ENCODE peak calls at places on chromosomes 6 and 20, in four cellular contexts. C is IMR-90, B is GM12878, F is K562. W is an unnamed sample.

GRCh38 chr6:33761581-33761921 is 14.8 kb upstream of the IP6K3 start:
- DNase-seq in C (no peak), B (no peak), F (no peak), W (no peak)

GRCh38 chr6:31794866-31795615 is 511 bp downstream of the VARS1 start:
- DNase-seq in C (no peak), B (no peak), F (no peak), W (peak; percentile 63)

GRCh38 chr6:34201455-34202098 is 35.1 kb upstream of the HMGA1 start:
- DNase-seq in C (peak; percentile 53), B (no peak), F (no peak), W (no peak)

GRCh38 chr6:52328721-52329120 is 33.2 kb upstream of the PAQR8 start:
- DNase-seq in C (no peak), B (no peak), F (no peak), W (no peak)

GRCh38 chr20:38725458-38725958 is 1.2 kb downstream of the SLC32A1 start:
- DNase-seq in C (no peak), B (no peak), F (no peak), W (no peak)

GRCh38 chr6:46501136-46502089 is 10.2 kb upstream of the RCAN2 start:
- DNase-seq in C (no peak), B (no peak), F (no peak), W (no peak)

GRCh38 chr6:167796668-167797031 is 30.1 kb upstream of the AFDN start:
- DNase-seq in C (no peak), B (no peak), F (no peak), W (no peak)

GRCh38 chr6:95905132-95905531 is 110.6 kb upstream of the FUT9 start:
- DNase-seq in C (no peak), B (no peak), F (no peak), W (no peak)

GRCh38 chr20:24027229-24027628 is 38.6 kb upstream of the GGTLC1 start:
- DNase-seq in C (no peak), B (peak; percentile 2), F (peak; percentile 1), W (peak; percentile 90)

GRCh38 chr20:6711950-6712634 is 55.4 kb upstream of the BMP2 start:
- DNase-seq in C (no peak), B (no peak), F (no peak), W (peak; percentile 42)

GRCh38 chr6:63584566-63584965 is 12.3 kb downstream of the LOC128125822 start:
- DNase-seq in C (no peak), B (no peak), F (no peak), W (no peak)

GRCh38 chr20:51562027-51562333 is 19.5 kb upstream of the NFATC2 start:
- DNase-seq in C (peak; percentile 19), B (no peak), F (no peak), W (no peak)

GRCh38 chr6:89985744-89986493 is 91.7 kb downstream of the GJA10 start:
- DNase-seq in C (peak; percentile 96), B (no peak), F (peak; percentile 27), W (no peak)

GRCh38 chr6:13725570-13725969 is 13.9 kb upstream of the RANBP9 start:
- DNase-seq in C (peak; percentile 12), B (no peak), F (no peak), W (no peak)

GRCh38 chr20:33733654-33734576 is 2.1 kb downstream of the ZNF341 start:
- DNase-seq in C (peak; percentile 64), B (peak; percentile 37), F (no peak), W (peak; percentile 53)

GRCh38 chr6:67538032-67538431 is 1097.0 kb upstream of the ADGRB3 start:
- DNase-seq in C (no peak), B (no peak), F (no peak), W (no peak)

GRCh38 chr6:14265049-14266021 is 147.8 kb downstream of the CD83 start:
- DNase-seq in C (no peak), B (no peak), F (no peak), W (no peak)

GRCh38 chr6:124924333-124924759 is 37.9 kb upstream of the RNF217 start:
- DNase-seq in C (peak; percentile 6), B (no peak), F (no peak), W (no peak)

GRCh38 chr6:16639689-16640480 is 121.4 kb downstream of the ATXN1 start:
- DNase-seq in C (peak; percentile 89), B (no peak), F (no peak), W (peak; percentile 68)

GRCh38 chr6:47525330-47526057 is 47.9 kb downstream of the CD2AP start:
- DNase-seq in C (no peak), B (no peak), F (no peak), W (peak; percentile 46)

GRCh38 chr20:63117151-63117550 is 98.8 kb downstream of the YTHDF1 start:
- DNase-seq in C (no peak), B (no peak), F (no peak), W (no peak)

GRCh38 chr6:167161895-167162467 is 4.2 kb upstream of the GPR31 start:
- DNase-seq in C (no peak), B (no peak), F (no peak), W (no peak)

GRCh38 chr6:56520218-56520617 is 122.5 kb downstream of the DST start:
- DNase-seq in C (no peak), B (no peak), F (no peak), W (no peak)

GRCh38 chr6:132651062-132651461 is 7.9 kb downstream of the TAAR1 start:
- DNase-seq in C (no peak), B (no peak), F (no peak), W (no peak)

GRCh38 chr6:123570813-123571684 is 65.7 kb downstream of the TRDN start:
- DNase-seq in C (no peak), B (no peak), F (no peak), W (no peak)

GRCh38 chr6:111210074-111210729 is 122.9 kb downstream of the SLC16A10 start:
- DNase-seq in C (peak; percentile 57), B (peak; percentile 30), F (peak; percentile 62), W (peak; percentile 73)

GRCh38 chr20:6492396-6493055 is 275.0 kb upstream of the BMP2 start:
- DNase-seq in C (peak; percentile 25), B (no peak), F (no peak), W (peak; percentile 25)

GRCh38 chr6:95496769-95497426 is 80.4 kb upstream of the MANEA start:
- DNase-seq in C (no peak), B (no peak), F (no peak), W (no peak)

GRCh38 chr6:110101885-110102284 is 77.6 kb downstream of the WASF1 start:
- DNase-seq in C (no peak), B (no peak), F (peak; percentile 8), W (no peak)

DNA sequence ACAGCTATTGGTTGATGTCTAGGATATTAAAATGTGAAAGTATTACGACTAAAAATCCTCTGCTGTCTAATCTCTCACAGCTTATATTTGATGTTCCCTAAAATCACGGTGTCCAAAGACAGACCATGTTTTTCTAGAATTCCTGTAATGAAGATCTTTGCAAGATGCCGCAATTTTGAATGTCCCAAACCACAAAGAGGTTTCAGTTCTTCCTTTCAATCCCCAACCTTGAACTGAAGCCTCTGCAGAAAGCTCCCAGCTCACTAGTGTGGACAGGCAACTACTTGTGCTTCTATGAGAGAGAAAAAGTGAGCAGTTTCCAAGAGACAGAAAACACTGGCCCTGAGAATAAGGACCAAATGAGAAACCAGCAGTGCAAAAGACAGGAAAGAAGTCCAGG is 370.1 kb downstream of the FOXA2 start:
- DNase-seq in C (no peak), B (no peak), F (no peak), W (no peak)
- H2AFZ ChIP-seq in C (no peak overlapping the region), B (no peak overlapping the region), F (no peak overlapping the region), W (no peak overlapping the region)

DNA sequence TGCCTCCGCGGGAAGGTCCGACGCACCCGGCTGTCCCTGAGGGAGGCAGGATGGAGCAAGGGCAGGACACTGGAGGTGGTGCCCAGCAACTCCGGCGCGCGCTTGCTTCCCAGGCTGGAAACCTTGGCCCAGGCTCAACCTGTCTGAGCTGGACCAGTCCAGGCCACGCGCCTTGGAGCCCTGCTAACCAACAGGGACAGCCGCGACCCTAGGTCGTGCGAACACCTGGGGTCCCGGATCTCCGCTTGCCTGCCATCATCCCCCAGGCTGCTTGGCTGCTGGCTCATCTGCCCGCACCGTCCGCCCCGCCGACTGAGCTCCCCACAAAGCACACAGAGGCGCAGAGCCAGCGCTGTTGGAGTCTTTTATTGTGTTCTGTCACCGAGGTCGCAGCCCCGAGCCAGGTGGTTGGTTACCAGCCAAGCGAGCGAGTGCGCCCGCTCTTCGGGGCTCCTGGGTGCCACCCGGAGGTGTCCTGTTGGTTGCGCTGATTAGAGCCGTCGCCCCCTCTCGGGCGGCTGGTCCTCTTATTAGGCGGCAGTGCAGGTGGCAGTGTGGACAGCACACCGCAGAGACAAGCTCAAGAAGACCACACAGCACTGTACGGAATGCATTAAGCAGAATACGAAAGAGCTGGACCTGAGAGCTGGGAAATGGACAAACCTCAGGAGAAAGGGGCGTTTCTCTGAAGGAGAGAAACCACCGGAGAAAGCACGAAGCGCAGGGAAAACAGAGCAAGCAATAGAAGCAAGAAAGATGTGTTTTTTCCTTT is 3.8 kb downstream of the COL12A1 start:
- DNase-seq in C (peak; percentile 30), B (no peak), F (no peak), W (peak; percentile 46)
- TF ChIP-seq FOS in C (no peak), B (no peak), F (no peak), W (no peak)

GRCh38 chr20:13941031-13941430 is 49.4 kb downstream of the SEL1L2 start:
- DNase-seq in C (no peak), B (no peak), F (no peak), W (no peak)

GRCh38 chr20:13934992-13935894 is 55.2 kb downstream of the SEL1L2 start:
- DNase-seq in C (no peak), B (no peak), F (no peak), W (no peak)

GRCh38 chr20:13936781-13937576 is 53.4 kb downstream of the SEL1L2 start:
- DNase-seq in C (no peak), B (no peak), F (peak; percentile 5), W (no peak)
- H3K27ac ChIP-seq in C (no peak overlapping the region), B (no peak overlapping the region), F (no peak overlapping the region), W (no peak overlapping the region)

GRCh38 chr6:134352786-134353480 is 35.0 kb upstream of the SGK1 start:
- DNase-seq in C (peak; percentile 93), B (no peak), F (no peak), W (no peak)
- H2AFZ ChIP-seq in C (peak overlapping the region; percentile 16), B (no peak overlapping the region), F (peak overlapping the region; percentile 33), W (peak overlapping the region; percentile 8)

GRCh38 chr6:105994522-105995402 is 91.4 kb upstream of the PRDM1 start:
- DNase-seq in C (peak; percentile 78), B (no peak), F (no peak), W (peak; percentile 34)
- TF ChIP-seq FOS in C (no peak), B (no peak), F (no peak), W (peak; percentile 35)